ENCODE peak calls at places on chromosomes 6 and 20, in seven cellular contexts. E is A673, B is psoas muscle, J is colonic mucosa, Q is dorsolateral prefrontal cortex, M is tibial nerve, A is uterus. D is an unnamed sample.
A peak's percentile ranks its signal among the peaks of the same experiment; 100 is the strongest.

GRCh38 chr6:106973018-106973840 is 1.3 kb downstream of the CD24 start:
- DNase-seq in E (no peak), B (no peak), J (peak; percentile 59), Q (no peak), M (no peak), A (no peak), D (no peak)

GRCh38 chr6:108368431-108369030 is 73.7 kb downstream of the AFG1L start:
- DNase-seq in E (no peak), B (no peak), J (no peak), Q (no peak), M (no peak), A (no peak), D (no peak)

GRCh38 chr6:39301606-39302005 is 12.6 kb downstream of the KCNK17 start:
- DNase-seq in E (peak; percentile 12), B (no peak), J (no peak), Q (no peak), M (no peak), A (no peak), D (no peak)

GRCh38 chr20:49594143-49594928 is 26.4 kb upstream of the PTGIS start:
- DNase-seq in E (no peak), B (peak; percentile 87), J (no peak), Q (no peak), M (peak; percentile 64), A (peak; percentile 84), D (peak; percentile 87)

GRCh38 chr20:17680128-17680835 is 1.8 kb downstream of the RRBP1 start:
- DNase-seq in E (peak; percentile 37), B (peak; percentile 72), J (peak; percentile 82), Q (no peak), M (peak; percentile 69), A (peak; percentile 63), D (peak; percentile 78)

GRCh38 chr6:84728602-84729001 is 35.8 kb downstream of the TBX18 start:
- DNase-seq in E (peak; percentile 49), B (no peak), J (no peak), Q (no peak), M (no peak), A (no peak), D (no peak)

GRCh38 chr6:56349196-56349595 is 101.8 kb upstream of the COL21A1 start:
- DNase-seq in E (no peak), B (no peak), J (no peak), Q (no peak), M (no peak), A (no peak), D (no peak)

GRCh38 chr6:99016355-99016754 is 68.6 kb upstream of the FBXL4 start:
- DNase-seq in E (no peak), B (no peak), J (no peak), Q (no peak), M (no peak), A (no peak), D (no peak)

GRCh38 chr6:85644374-85644762 is 1.7 kb upstream of the SYNCRIP start:
- DNase-seq in E (no peak), B (no peak), J (no peak), Q (no peak), M (no peak), A (no peak), D (no peak)

GRCh38 chr20:46937140-46937523 is 42.5 kb downstream of the EYA2 start:
- DNase-seq in E (no peak), B (no peak), J (no peak), Q (no peak), M (no peak), A (no peak), D (no peak)
- TF ChIP-seq CTCF in E (no peak), B (no peak), J (no peak), Q (no peak), M (no peak), A (no peak), D (no peak)

GRCh38 chr20:61663521-61664425 is 401.9 kb downstream of the TAF4 start:
- DNase-seq in E (no peak), B (no peak), J (no peak), Q (no peak), M (no peak), A (no peak), D (no peak)

GRCh38 chr20:61666471-61666832 is 399.2 kb downstream of the TAF4 start:
- DNase-seq in E (no peak), B (no peak), J (no peak), Q (no peak), M (no peak), A (no peak), D (no peak)

GRCh38 chr20:61662946-61663460 is 402.7 kb downstream of the TAF4 start:
- DNase-seq in E (no peak), B (no peak), J (no peak), Q (peak; percentile 83), M (no peak), A (no peak), D (no peak)

GRCh38 chr20:61665746-61666470 is 399.8 kb downstream of the TAF4 start:
- DNase-seq in E (no peak), B (no peak), J (no peak), Q (no peak), M (no peak), A (no peak), D (no peak)

DNA sequence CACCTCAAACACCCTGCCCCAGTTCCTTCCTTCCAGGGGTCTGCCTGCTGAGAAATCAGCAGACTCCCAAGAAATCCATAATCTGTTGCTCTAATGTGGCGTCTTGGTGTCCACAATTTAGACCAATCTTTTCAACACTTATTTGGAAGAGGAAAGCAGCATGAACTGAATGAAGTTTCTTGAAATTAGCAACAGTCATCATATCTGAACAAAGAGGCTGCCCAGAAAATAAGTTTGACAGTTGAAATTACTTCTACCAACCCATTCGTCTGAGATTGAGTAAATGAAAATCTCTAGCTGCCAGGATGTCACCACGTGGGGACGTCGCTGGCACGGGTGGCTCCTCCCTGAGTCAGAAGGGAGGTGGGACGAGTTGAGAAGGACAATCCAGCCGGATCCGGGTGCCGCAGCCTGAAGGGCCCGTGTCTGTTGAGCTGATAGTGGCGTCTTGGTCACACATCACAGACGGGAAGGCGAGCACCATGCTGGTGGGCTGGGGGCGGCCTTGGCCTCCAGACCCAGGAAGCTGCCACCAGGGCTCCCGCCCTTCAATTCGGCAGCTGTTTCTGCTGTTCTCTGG is 400.9 kb downstream of the TAF4 start:
- DNase-seq in E (no peak), B (no peak), J (no peak), Q (no peak), M (no peak), A (no peak), D (no peak)
- H3K27ac ChIP-seq in E (no peak overlapping the region), B (no peak overlapping the region), J (no peak overlapping the region), Q (no peak overlapping the region), M (no peak overlapping the region), A (no peak overlapping the region), D (no peak overlapping the region)

DNA sequence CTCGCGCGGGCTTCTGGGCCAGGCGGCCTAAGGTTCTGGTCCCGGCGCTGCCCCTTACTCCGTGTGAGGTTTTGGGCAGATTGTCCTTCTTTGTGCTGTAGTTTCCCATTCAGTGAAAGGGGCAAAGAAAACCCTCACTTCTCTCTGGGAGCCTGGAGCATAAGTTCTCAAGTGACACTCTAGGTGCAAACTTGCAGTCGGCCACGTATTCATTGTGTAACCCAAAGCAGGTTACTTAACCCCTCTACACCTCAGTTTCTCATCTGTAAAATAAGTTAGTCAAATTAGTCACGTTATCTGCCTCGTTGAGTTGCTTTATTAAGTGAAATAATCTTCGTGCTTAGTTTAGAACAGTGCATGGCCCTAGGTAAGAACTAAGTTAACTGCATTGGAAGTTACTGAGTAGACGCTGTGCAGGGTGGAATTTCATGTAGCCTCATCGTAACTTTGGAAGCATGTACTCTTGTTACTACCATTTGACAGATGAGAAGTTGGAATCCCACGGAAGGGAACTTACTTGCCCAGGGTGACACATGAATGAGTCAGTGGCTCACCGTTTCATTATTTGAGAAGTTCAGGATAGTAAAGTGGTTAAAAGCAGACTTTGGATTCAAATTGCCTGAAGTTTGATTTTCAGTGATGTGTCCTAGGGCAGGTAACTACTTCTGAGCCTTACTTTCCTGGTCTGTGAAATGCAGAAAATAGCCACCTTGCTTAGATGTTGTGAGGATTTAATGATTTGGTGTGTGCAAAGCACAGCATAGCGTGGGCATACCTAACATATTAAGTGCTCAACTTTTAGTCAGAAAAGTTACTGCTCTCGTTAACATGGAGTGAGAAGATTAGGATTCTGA is 550 bp upstream of the MROH8 start:
- DNase-seq in E (no peak), B (no peak), J (no peak), Q (no peak), M (no peak), A (no peak), D (no peak)
- H3K4me3 ChIP-seq in E (peak overlapping the region; percentile 80), B (peak overlapping the region; percentile 87), J (peak overlapping the region; percentile 98), Q (peak overlapping the region; percentile 85), M (peak overlapping the region; percentile 98), A (peak overlapping the region; percentile 88), D (peak overlapping the region; percentile 93)

GRCh38 chr6:157323114-157323923 is at the start of gene TMEM242:
- DNase-seq in E (peak; percentile 95), B (peak; percentile 95), J (peak; percentile 94), Q (peak; percentile 91), M (peak; percentile 88), A (peak; percentile 89), D (peak; percentile 67)
- TF ChIP-seq CTCF in E (peak; percentile 38), B (peak; percentile 42), J (no peak), Q (peak; percentile 60), M (peak; percentile 56), A (peak; percentile 49), D (peak; percentile 21)

GRCh38 chr6:25951296-25952032 is 11.1 kb upstream of the TRIM38 start:
- DNase-seq in E (no peak), B (no peak), J (no peak), Q (no peak), M (no peak), A (no peak), D (no peak)

GRCh38 chr6:25950297-25950696 is 12.3 kb upstream of the TRIM38 start:
- DNase-seq in E (no peak), B (no peak), J (no peak), Q (no peak), M (no peak), A (no peak), D (no peak)

GRCh38 chr6:25954756-25955155 is 7.8 kb upstream of the TRIM38 start:
- DNase-seq in E (no peak), B (no peak), J (no peak), Q (no peak), M (no peak), A (no peak), D (no peak)

GRCh38 chr6:25953733-25954132 is 8.9 kb upstream of the TRIM38 start:
- DNase-seq in E (no peak), B (no peak), J (no peak), Q (no peak), M (no peak), A (no peak), D (no peak)

GRCh38 chr6:25952535-25952934 is 10.1 kb upstream of the TRIM38 start:
- DNase-seq in E (no peak), B (no peak), J (no peak), Q (no peak), M (no peak), A (no peak), D (no peak)
- H3K27ac ChIP-seq in E (no peak overlapping the region), B (no peak overlapping the region), J (no peak overlapping the region), Q (no peak overlapping the region), M (no peak overlapping the region), A (no peak overlapping the region), D (no peak overlapping the region)

GRCh38 chr20:64062276-64062595 is 762 bp upstream of the TCEA2 start:
- DNase-seq in E (no peak), B (no peak), J (no peak), Q (no peak), M (no peak), A (no peak), D (no peak)
- H3K4me3 ChIP-seq in E (peak overlapping the region; percentile 93), B (peak overlapping the region; percentile 97), J (peak overlapping the region; percentile 76), Q (peak overlapping the region; percentile 73), M (peak overlapping the region; percentile 64), A (peak overlapping the region; percentile 78), D (peak overlapping the region; percentile 93)

GRCh38 chr6:144053601-144054000 is 41.8 kb downstream of the SF3B5 start:
- DNase-seq in E (no peak), B (no peak), J (no peak), Q (no peak), M (no peak), A (no peak), D (no peak)
- TF ChIP-seq CTCF in E (no peak), B (no peak), J (no peak), Q (no peak), M (no peak), A (no peak), D (no peak)